ENCODE peak calls at places on chromosomes 16 and 17, in nine cellular contexts. V, D, P, F, C, Z, O, H and N are unnamed samples.

GRCh38 chr17:36036240-36036639 is 18.5 kb upstream of the CCL23 start:
- DNase-seq in V (no peak), D (peak; percentile 15), P (no peak), F (no peak), C (no peak), Z (no peak), O (no peak), H (no peak), N (no peak)

GRCh38 chr17:35893751-35894150 is 13.6 kb upstream of the CCL5 start:
- DNase-seq in V (no peak), D (no peak), P (no peak), F (no peak), C (no peak), Z (no peak), O (no peak), H (no peak), N (no peak)

GRCh38 chr17:74368341-74369152 is 1.2 kb downstream of the GPR142 start:
- DNase-seq in V (peak; percentile 79), D (peak; percentile 79), P (peak; percentile 12), F (peak; percentile 32), C (peak; percentile 91), Z (peak; percentile 44), O (peak; percentile 35), H (peak; percentile 67), N (peak; percentile 74)

GRCh38 chr16:72875291-72876036 is 172.5 kb downstream of the ZFHX3 start:
- DNase-seq in V (no peak), D (no peak), P (no peak), F (no peak), C (no peak), Z (no peak), O (no peak), H (no peak), N (no peak)

GRCh38 chr17:62797959-62798358 is 10.2 kb downstream of the MARCHF10 start:
- DNase-seq in V (no peak), D (no peak), P (no peak), F (no peak), C (no peak), Z (no peak), O (peak; percentile 47), H (no peak), N (no peak)

GRCh38 chr16:85202631-85203461 is 90.6 kb upstream of the CIBAR2 start:
- DNase-seq in V (peak; percentile 74), D (peak; percentile 94), P (no peak), F (peak; percentile 96), C (peak; percentile 71), Z (no peak), O (peak; percentile 96), H (peak; percentile 35), N (peak; percentile 64)

GRCh38 chr17:58710948-58711552 is 18.6 kb downstream of the RAD51C start:
- DNase-seq in V (peak; percentile 10), D (peak; percentile 63), P (no peak), F (no peak), C (no peak), Z (peak; percentile 73), O (peak; percentile 69), H (peak; percentile 54), N (peak; percentile 35)

GRCh38 chr17:38982858-38983746 is 15.9 kb upstream of the FBXO47 start:
- DNase-seq in V (peak; percentile 45), D (peak; percentile 67), P (no peak), F (no peak), C (no peak), Z (peak; percentile 74), O (peak; percentile 75), H (peak; percentile 40), N (peak; percentile 31)

GRCh38 chr16:9072806-9073341 is 18.6 kb upstream of the HAPSTR1 start:
- DNase-seq in V (no peak), D (no peak), P (no peak), F (no peak), C (no peak), Z (no peak), O (peak; percentile 96), H (no peak), N (no peak)

GRCh38 chr16:17944345-17944744 is 392.2 kb downstream of the NPIPA8 start:
- DNase-seq in V (no peak), D (no peak), P (no peak), F (no peak), C (no peak), Z (no peak), O (no peak), H (no peak), N (no peak)

GRCh38 chr16:66128363-66128725 is 238.1 kb upstream of the CDH5 start:
- DNase-seq in V (no peak), D (no peak), P (no peak), F (no peak), C (no peak), Z (no peak), O (peak; percentile 8), H (no peak), N (no peak)

GRCh38 chr16:89613101-89613953 is at the start of gene DPEP1:
- DNase-seq in V (no peak), D (peak; percentile 83), P (no peak), F (no peak), C (no peak), Z (no peak), O (no peak), H (no peak), N (no peak)

GRCh38 chr16:89037261-89038152 is 56.1 kb upstream of the ACSF3 start:
- DNase-seq in V (no peak), D (no peak), P (no peak), F (no peak), C (peak; percentile 71), Z (peak; percentile 24), O (peak; percentile 20), H (no peak), N (no peak)

GRCh38 chr16:87965417-87965816 is 14.2 kb downstream of the BANP start:
- DNase-seq in V (no peak), D (no peak), P (no peak), F (no peak), C (no peak), Z (no peak), O (no peak), H (no peak), N (no peak)
- H3K27ac ChIP-seq in V (peak overlapping the region; percentile 65), D (no peak overlapping the region), P (peak overlapping the region; percentile 72), F (peak overlapping the region; percentile 82), C (no peak overlapping the region), Z (no peak overlapping the region), O (no peak overlapping the region), H (peak overlapping the region; percentile 39), N (peak overlapping the region; percentile 84)

DNA sequence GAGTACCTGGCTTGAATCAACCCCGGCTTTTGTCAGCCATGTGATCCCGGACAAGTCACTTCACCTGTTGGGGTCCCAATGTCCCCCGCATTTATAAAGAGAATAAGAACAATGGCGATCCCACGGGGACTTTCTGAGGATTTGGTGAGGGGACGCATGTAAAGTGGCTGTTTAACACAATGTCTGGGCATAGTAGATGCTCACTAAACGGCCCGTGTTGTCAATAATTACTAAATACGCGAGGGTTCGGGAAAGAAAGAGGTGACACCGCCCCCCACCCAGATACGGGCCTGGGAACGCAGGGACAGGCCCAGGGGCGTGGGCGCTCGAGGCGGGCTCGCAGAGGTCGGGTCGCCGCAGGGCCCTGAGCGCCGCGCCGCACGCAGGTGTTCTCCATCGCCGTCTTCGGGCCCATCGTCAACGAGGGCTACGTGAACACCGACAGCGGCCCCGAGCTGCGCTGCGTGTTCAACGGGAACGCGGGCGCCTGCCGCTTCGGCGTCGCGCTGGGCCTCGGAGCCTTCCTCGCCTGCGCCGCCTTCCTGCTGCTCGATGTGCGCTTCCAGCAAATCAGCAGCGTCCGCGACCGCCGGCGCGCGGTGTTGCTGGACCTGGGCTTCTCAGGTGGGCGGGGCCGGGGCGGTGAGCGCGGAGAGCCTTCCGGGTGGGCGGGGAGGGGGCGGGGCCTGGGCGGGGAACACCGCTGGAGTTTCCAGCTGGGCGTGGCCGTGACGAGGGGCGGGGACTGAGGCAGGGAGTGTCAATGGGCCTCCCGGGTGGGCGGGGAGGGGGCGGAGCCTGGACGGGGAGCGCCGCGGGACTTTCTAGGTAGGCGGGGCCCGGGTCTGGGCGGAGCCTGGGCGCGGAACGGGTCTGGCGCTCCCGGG is 2.1 kb downstream of the SYNGR3 start:
- DNase-seq in V (peak; percentile 97), D (peak; percentile 95), P (peak; percentile 82), F (peak; percentile 94), C (peak; percentile 98), Z (peak; percentile 88), O (peak; percentile 83), H (peak; percentile 98), N (peak; percentile 84)
- TF ChIP-seq POLR2A in V (peak; percentile 72), D (no peak), P (no peak), F (no peak), C (no peak), Z (peak; percentile 21), O (no peak), H (peak; percentile 49), N (peak; percentile 14)

GRCh38 chr16:53664724-53665345 is 38.8 kb downstream of the RPGRIP1L start:
- DNase-seq in V (no peak), D (peak; percentile 26), P (no peak), F (no peak), C (no peak), Z (no peak), O (peak; percentile 84), H (no peak), N (no peak)
- H3K36me3 ChIP-seq in V (no peaks in the 10 kb centered on the region), D (no peaks in the 10 kb centered on the region), P (no peaks in the 10 kb centered on the region), F (no peaks in the 10 kb centered on the region), C (no peaks in the 10 kb centered on the region), Z (no peaks in the 10 kb centered on the region), O (no peaks in the 10 kb centered on the region), H (no peaks in the 10 kb centered on the region), N (no peaks in the 10 kb centered on the region)

GRCh38 chr17:67478266-67479118 is 101.4 kb downstream of the PITPNC1 start:
- DNase-seq in V (no peak), D (no peak), P (no peak), F (no peak), C (no peak), Z (no peak), O (no peak), H (no peak), N (no peak)
- H3K27ac ChIP-seq in V (peak overlapping the region; percentile 51), D (no peak overlapping the region), P (no peak overlapping the region), F (no peak overlapping the region), C (peak overlapping the region; percentile 55), Z (no peak overlapping the region), O (no peak overlapping the region), H (peak overlapping the region; percentile 44), N (peak overlapping the region; percentile 59)